ENCODE peak calls at places on chromosomes 2 and 18, in six cellular contexts. R is thoracic aorta, X is astrocyte of the spinal cord, Y is AG04449, D is GM12865, Q is A549. M is an unnamed sample.

GRCh38 chr2:74109551-74109950 is 38.2 kb downstream of the BOLA3 start:
- DNase-seq in R (no peak), Q (no peak), D (no peak), X (no peak), Y (no peak), M (no peak)

GRCh38 chr2:118686364-118686763 is 161.1 kb downstream of the EN1 start:
- DNase-seq in X (peak), Q (no peak), D (no peak), R (no peak), Y (no peak), M (no peak)

GRCh38 chr2:120988051-120988707 is 252.5 kb downstream of the GLI2 start:
- DNase-seq in R (no peak), Q (no peak), Y (no peak), X (no peak), D (no peak), M (no peak)

GRCh38 chr2:75276093-75277055 is 77.1 kb upstream of the TACR1 start:
- DNase-seq in Y (no peak), R (no peak), X (peak), D (no peak), Q (peak), M (no peak)

GRCh38 chr2:176075476-176075875 is 8.3 kb downstream of the EVX2 start:
- DNase-seq in Y (no peak), R (no peak), D (no peak), Q (no peak), X (no peak), M (no peak)

GRCh38 chr2:237062585-237062984 is 23.1 kb upstream of the COPS8 start:
- DNase-seq in X (no peak), Q (no peak), D (no peak), R (no peak), Y (no peak), M (peak)

GRCh38 chr2:122736279-122736678 is 980.8 kb downstream of the TSN start:
- DNase-seq in D (no peak), Q (no peak), X (peak), Y (no peak), R (no peak), M (no peak)

GRCh38 chr2:949894-950626 is 589 bp upstream of the SNTG2 start:
- DNase-seq in Q (no peak), X (no peak), Y (no peak), D (no peak), R (no peak), M (no peak)

GRCh38 chr2:218186355-218186766 is 19.6 kb upstream of the CXCR1 start:
- DNase-seq in X (peak), Q (peak), Y (peak), R (no peak), D (peak), M (no peak)

GRCh38 chr2:40431600-40431955 is 20.3 kb downstream of the SLC8A1 start:
- DNase-seq in X (peak), D (no peak), Y (no peak), Q (no peak), R (no peak), M (no peak)

GRCh38 chr18:63664571-63664970 is 2.9 kb upstream of the SERPINB3 start:
- DNase-seq in R (no peak), Y (no peak), Q (no peak), D (no peak), X (no peak), M (no peak)

GRCh38 chr2:224221455-224221913 is 180.4 kb downstream of the FAM124B start:
- DNase-seq in R (no peak), Y (peak), D (no peak), X (peak), Q (peak), M (peak)

GRCh38 chr2:68643011-68643873 is at the start of gene PROKR1:
- DNase-seq in D (no peak), X (peak), R (no peak), Q (peak), Y (no peak), M (no peak)

GRCh38 chr2:101464841-101465240 is 10.1 kb downstream of the RFX8 start:
- DNase-seq in R (no peak), D (no peak), X (no peak), Y (no peak), Q (no peak), M (no peak)

GRCh38 chr2:10414000-10414451 is 34.1 kb downstream of the ODC1 start:
- DNase-seq in X (peak), D (peak), R (no peak), Q (no peak), Y (no peak), M (no peak)

GRCh38 chr2:9097871-9098270 is 94.4 kb upstream of the MBOAT2 start:
- DNase-seq in R (no peak), Y (no peak), X (no peak), Q (no peak), D (no peak), M (no peak)

GRCh38 chr2:12164689-12165088 is 418.3 kb downstream of the LPIN1 start:
- DNase-seq in Y (no peak), D (no peak), R (no peak), Q (no peak), X (no peak), M (no peak)

GRCh38 chr2:207166349-207167128 is 791 bp upstream of the KLF7 start:
- DNase-seq in Q (peak), Y (no peak), R (peak), X (peak), D (peak), M (no peak)

GRCh38 chr2:25257032-25257455 is 84.7 kb downstream of the DNMT3A start:
- DNase-seq in X (peak), D (no peak), Y (peak), R (no peak), Q (no peak), M (peak)

GRCh38 chr2:74532222-74532621 is 2.5 kb downstream of the HTRA2 start:
- DNase-seq in Q (peak), Y (no peak), D (peak), R (no peak), X (peak), M (no peak)

GRCh38 chr2:6754412-6754811 is 111.3 kb downstream of the CMPK2 start:
- DNase-seq in X (no peak), Y (no peak), D (no peak), R (no peak), Q (no peak), M (no peak)
- TF ChIP-seq CTCF in X (no peak), Y (no peak), D (no peak), R (no peak), Q (no peak), M (no peak)

DNA sequence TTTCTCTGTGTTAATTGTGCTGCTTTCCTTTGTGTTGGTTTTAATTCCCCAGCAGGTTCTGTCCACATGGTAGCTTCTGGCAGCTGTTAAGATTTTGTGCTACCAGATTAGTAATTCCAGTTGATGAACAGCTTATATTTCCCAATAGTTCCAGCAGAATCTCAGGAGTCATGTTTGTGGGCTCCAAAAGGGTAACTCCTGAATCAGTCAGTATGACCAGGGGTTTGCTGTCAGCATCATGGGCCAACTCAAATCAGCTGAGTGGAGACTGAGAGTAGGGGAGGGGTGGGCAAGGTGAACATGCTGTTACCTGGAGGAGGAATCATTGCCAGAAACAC is 120.2 kb upstream of the CXCR4 start:
- DNase-seq in R (no peak), D (no peak), X (no peak), Y (no peak), Q (no peak), M (peak)
- H3K4me3 ChIP-seq in R (no peak), D (no peak), X (no peak), Y (no peak), Q (no peak), M (no peak)

DNA sequence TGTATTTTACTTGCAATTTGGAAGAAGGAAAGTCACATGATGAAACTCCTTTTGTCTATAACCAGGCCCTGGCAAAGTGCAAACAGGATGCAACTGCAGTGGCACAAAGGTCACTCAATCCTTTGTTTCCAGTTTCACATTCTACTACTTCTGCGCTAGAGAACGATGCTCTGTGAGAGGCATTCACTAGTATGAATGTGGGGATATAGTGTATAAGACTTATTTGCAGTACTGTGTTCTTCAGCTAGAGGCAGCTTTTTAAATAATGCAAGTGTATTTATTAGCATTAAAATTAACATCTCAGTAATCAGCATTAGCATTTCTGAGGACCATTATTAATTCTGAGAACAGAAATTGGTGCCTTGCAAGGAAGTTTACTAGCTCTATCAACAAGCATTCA is 68.9 kb downstream of the PRPF40A start:
- DNase-seq in D (no peak), Y (no peak), R (no peak), X (peak), Q (peak), M (no peak)
- TF ChIP-seq CTCF in D (no peak), Y (no peak), R (peak), X (peak), Q (no peak), M (peak)

GRCh38 chr2:66507673-66508127 is 72.8 kb downstream of the MEIS1 start:
- DNase-seq in Q (no peak), X (peak), Y (no peak), D (no peak), R (no peak), M (no peak)

GRCh38 chr2:66509326-66509811 is 74.4 kb downstream of the MEIS1 start:
- DNase-seq in Y (no peak), D (no peak), X (peak), Q (no peak), R (no peak), M (no peak)

GRCh38 chr2:66512626-66513025 is 77.7 kb downstream of the MEIS1 start:
- DNase-seq in R (no peak), X (no peak), Y (no peak), Q (no peak), D (no peak), M (no peak)

GRCh38 chr2:66506265-66506664 is 71.3 kb downstream of the MEIS1 start:
- DNase-seq in Q (no peak), D (no peak), R (no peak), Y (no peak), X (no peak), M (no peak)

DNA sequence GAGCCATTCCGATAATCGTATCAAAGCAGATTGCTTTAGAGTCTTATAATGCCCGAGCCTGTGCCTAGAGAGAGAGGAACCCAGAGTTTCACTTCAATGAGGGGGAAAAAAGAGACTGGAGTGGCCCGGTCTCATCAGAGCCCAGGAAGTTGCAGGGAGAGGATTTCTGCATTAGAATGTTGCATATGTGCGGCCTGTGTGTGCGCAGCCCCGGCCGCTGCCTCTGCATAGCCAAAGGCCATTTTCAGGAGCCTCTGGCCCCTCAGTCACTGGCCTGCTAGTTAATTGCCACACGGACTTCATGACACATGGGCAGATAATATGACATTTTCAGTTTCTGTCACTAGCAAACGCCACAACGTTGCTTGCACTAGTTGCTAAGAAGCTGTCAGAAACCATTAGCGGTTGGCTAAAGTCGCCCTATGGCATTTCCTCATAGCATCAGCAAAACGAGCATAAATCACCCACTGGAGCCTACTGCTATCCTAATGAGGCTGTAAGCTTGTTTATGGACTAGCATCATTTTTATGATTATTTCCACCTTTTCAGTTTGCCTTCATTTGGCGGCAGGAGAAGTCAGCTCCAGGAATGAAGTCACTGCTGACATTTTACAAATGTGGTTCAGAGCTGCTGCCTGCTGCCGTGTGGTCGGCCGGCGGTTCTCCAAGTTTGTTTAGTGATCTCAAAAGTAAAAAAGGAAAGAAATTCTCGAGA is 73.6 kb downstream of the MEIS1 start:
- DNase-seq in Q (no peak), Y (no peak), D (no peak), X (peak), R (no peak), M (peak)
- H3K4me3 ChIP-seq in Q (no peak), Y (no peak), D (no peak), X (no peak), R (peak), M (no peak)

DNA sequence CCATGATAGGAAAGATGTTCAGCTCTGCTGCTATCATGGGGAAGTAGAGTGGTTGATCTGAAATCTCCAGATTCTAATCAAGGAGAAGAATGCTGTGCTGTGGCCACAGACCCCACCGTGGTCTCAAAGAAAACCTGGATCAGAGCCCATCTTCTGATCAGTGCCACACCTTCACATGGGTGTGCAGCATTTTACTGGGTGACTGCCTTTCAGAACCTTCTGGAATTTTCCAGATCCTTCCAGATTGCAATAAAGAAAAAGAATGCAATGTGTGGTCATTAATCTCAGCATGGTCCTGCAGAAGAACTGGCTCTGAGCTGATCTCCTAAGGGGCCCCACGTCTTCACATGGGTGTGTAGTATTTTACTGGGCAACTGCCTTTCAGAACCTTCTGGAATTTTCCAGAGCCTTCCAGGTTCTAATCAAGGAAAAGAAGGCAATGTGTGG is 17.1 kb downstream of the MBP start:
- DNase-seq in Y (no peak), D (no peak), R (no peak), X (no peak), Q (no peak), M (no peak)
- TF ChIP-seq CTCF in Y (no peak), D (no peak), R (no peak), X (no peak), Q (no peak), M (no peak)

GRCh38 chr18:76445741-76446232 is 49.3 kb downstream of the ZNF516 start:
- DNase-seq in X (no peak), Q (no peak), D (no peak), Y (no peak), R (no peak), M (no peak)

GRCh38 chr18:76446321-76446720 is 48.7 kb downstream of the ZNF516 start:
- DNase-seq in Q (no peak), Y (no peak), D (no peak), R (no peak), X (no peak), M (no peak)

GRCh38 chr18:76443519-76444435 is 51.3 kb downstream of the ZNF516 start:
- DNase-seq in Q (no peak), Y (no peak), X (no peak), D (no peak), R (no peak), M (no peak)

GRCh38 chr18:76445275-76445674 is 49.8 kb downstream of the ZNF516 start:
- DNase-seq in X (peak), R (no peak), Y (peak), D (no peak), Q (peak), M (no peak)

DNA sequence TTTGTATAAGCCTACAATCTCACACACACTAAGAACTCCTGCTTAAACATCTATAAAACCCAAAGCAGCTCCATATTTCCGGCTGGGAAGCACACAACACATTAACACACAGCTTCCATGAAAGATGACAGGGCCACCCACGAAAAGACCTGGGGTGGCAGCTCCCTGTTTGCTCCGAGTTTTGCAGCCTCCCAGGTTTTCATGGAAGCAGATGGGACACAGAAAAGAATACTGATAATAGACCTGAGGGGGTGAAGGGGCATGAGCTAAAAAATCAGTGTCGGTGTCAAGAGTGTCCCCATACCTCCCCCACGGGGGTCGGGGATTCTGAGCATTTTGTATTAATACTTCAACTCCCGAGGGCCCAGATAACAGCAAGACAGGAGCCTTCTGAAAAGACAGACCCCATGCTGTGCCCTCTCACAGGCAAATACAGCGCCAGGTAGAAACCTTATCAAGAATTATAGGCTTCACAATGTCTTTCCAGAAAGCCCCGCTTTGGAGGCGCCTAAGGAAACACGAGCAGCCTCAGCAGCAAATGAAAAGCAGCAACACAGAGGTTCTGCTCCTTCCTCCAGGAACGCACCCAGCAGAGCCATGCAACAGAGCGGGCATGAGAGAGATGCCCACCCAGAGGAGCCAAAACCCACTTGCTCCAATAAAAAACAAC is 50.5 kb downstream of the ZNF516 start:
- DNase-seq in Q (no peak), X (no peak), Y (no peak), R (no peak), D (no peak), M (no peak)
- H3K4me3 ChIP-seq in Q (no peak), X (no peak), Y (no peak), R (no peak), D (no peak), M (no peak)